ENCODE peak calls at places on chromosomes 2 and 18, in five cellular contexts. D is RCC 7860, V is left ventricle myocardium inferior, Y is NCI-H146, I is putamen. M is an unnamed sample.

GRCh38 chr2:215476424-215476823 is 40.6 kb upstream of the FN1 start:
- DNase-seq in D (no peak), V (no peak), Y (no peak), I (no peak), M (no peak)

GRCh38 chr2:239905884-239906654 is 119.1 kb downstream of the NDUFA10 start:
- DNase-seq in D (no peak), V (no peak), Y (no peak), I (no peak), M (no peak)

GRCh38 chr2:12797815-12798214 is 81.1 kb downstream of the TRIB2 start:
- DNase-seq in D (no peak), V (no peak), Y (no peak), I (no peak), M (no peak)

GRCh38 chr2:38214209-38214717 is 138.3 kb upstream of the CYP1B1 start:
- DNase-seq in D (no peak), V (no peak), Y (no peak), I (no peak), M (no peak)

GRCh38 chr2:100643906-100644501 is 81.2 kb downstream of the PDCL3 start:
- DNase-seq in D (no peak), V (no peak), Y (no peak), I (no peak), M (no peak)

GRCh38 chr2:162073776-162074578 is at the start of gene DPP4:
- DNase-seq in D (peak), V (peak), Y (peak), I (no peak), M (no peak)

GRCh38 chr2:180614776-180615175 is 365.6 kb upstream of the UBE2E3 start:
- DNase-seq in D (no peak), V (no peak), Y (no peak), I (no peak), M (no peak)

GRCh38 chr2:23545391-23545790 is 160.4 kb downstream of the KLHL29 start:
- DNase-seq in D (no peak), V (no peak), Y (no peak), I (no peak), M (no peak)

GRCh38 chr2:235506291-235506996 is 12.6 kb downstream of the AGAP1 start:
- DNase-seq in D (no peak), V (no peak), Y (peak), I (no peak), M (no peak)

GRCh38 chr2:121803503-121803902 is 48.1 kb downstream of the TSN start:
- DNase-seq in D (no peak), V (no peak), Y (peak), I (no peak), M (no peak)

GRCh38 chr18:23662309-23663263 is at the start of gene ANKRD29:
- DNase-seq in D (peak), V (peak), Y (peak), I (no peak), M (peak)

GRCh38 chr2:123720760-123721159 is 304.3 kb upstream of the CNTNAP5 start:
- DNase-seq in D (no peak), V (no peak), Y (peak), I (no peak), M (no peak)

M was measured in NCI-H1930.